ENCODE peak calls at places on chromosomes 6 and 20, in six cellular contexts. Q is CD8-positive, alpha-beta T cell; A is iPS-NIHi11; X is neural progenitor cell; T is AG09309; F is stimulated activated CD4-positive, alpha-beta T cell treated with anti-CD3 and anti-CD28 coated beads, Interleukin-12 subunit alpha, Interleukin-12 subunit beta, amount 100 ng/mL, for 24 hours. S is an unnamed sample.

GRCh38 chr6:150119256-150119655 is 23.6 kb upstream of the PPP1R14C start:
- DNase-seq in Q (no peak), F (no peak), T (no peak), X (no peak), A (no peak), S (no peak)

GRCh38 chr6:68638225-68638900 is 3.3 kb downstream of the ADGRB3 start:
- DNase-seq in Q (no peak), X (peak), T (peak), F (no peak), A (peak), S (peak)

GRCh38 chr6:155314773-155315515 is 660 bp upstream of the TFB1M start:
- DNase-seq in F (no peak), Q (no peak), A (peak), T (peak), X (no peak), S (peak)

GRCh38 chr20:25314497-25315417 is 66.9 kb downstream of the PYGB start:
- DNase-seq in X (peak), F (no peak), Q (no peak), A (no peak), T (no peak), S (peak)

GRCh38 chr6:36402481-36402880 is 15.0 kb upstream of the ETV7 start:
- DNase-seq in Q (no peak), F (no peak), A (no peak), T (no peak), X (no peak), S (no peak)

GRCh38 chr6:108118791-108119211 is 44.3 kb upstream of the OSTM1 start:
- DNase-seq in X (peak), A (no peak), F (no peak), Q (no peak), T (no peak), S (no peak)

GRCh38 chr6:47061631-47062300 is 19.6 kb upstream of the ADGRF1 start:
- DNase-seq in Q (no peak), F (no peak), T (no peak), A (no peak), X (no peak), S (no peak)

GRCh38 chr20:6091661-6092060 is 31.2 kb downstream of the FERMT1 start:
- DNase-seq in X (no peak), Q (no peak), T (no peak), A (no peak), F (no peak), S (no peak)

GRCh38 chr20:11316244-11316643 is 601.4 kb upstream of the BTBD3 start:
- DNase-seq in T (no peak), F (no peak), Q (no peak), A (no peak), X (no peak), S (no peak)